ENCODE peak calls at places on chromosomes 2 and 18, in four cellular contexts. E is A549, B is HepG2, K is GM12878. C is an unnamed sample.

GRCh38 chr2:41720298-41720697 is 327.5 kb upstream of the PKDCC start:
- DNase-seq in E (no peak), K (no peak), B (no peak), C (no peak)

GRCh38 chr2:112627060-112628040 is 18.4 kb upstream of the SLC20A1 start:
- DNase-seq in E (peak), B (no peak), K (no peak), C (no peak)

GRCh38 chr2:108031471-108031941 is 45.2 kb downstream of the SLC5A7 start:
- DNase-seq in K (no peak), B (no peak), E (no peak), C (no peak)

GRCh38 chr2:177972123-177972522 is 100.5 kb downstream of the PDE11A start:
- DNase-seq in K (no peak), B (no peak), E (no peak), C (no peak)

GRCh38 chr2:174951746-174952145 is 53.4 kb downstream of the CHN1 start:
- DNase-seq in K (no peak), E (no peak), B (no peak), C (no peak)

GRCh38 chr2:172172513-172173217 is 70.0 kb upstream of the DLX2 start:
- DNase-seq in E (peak), B (peak), K (no peak), C (peak)

GRCh38 chr2:62216616-62217015 is 20.7 kb downstream of the B3GNT2 start:
- DNase-seq in E (peak), K (no peak), B (peak), C (no peak)

GRCh38 chr2:147500229-147500628 is 344.6 kb upstream of the ACVR2A start:
- DNase-seq in E (no peak), K (no peak), B (no peak), C (no peak)

GRCh38 chr18:39945076-39945475 is 2010.0 kb upstream of the PIK3C3 start:
- DNase-seq in E (no peak), B (no peak), K (no peak), C (no peak)

GRCh38 chr2:109521233-109521632 is 92.5 kb downstream of the SEPTIN10 start:
- DNase-seq in E (no peak), K (no peak), B (no peak), C (no peak)

GRCh38 chr2:109525836-109526235 is 87.9 kb downstream of the SEPTIN10 start:
- DNase-seq in B (no peak), E (no peak), K (no peak), C (no peak)

GRCh38 chr2:109523121-109523520 is 90.6 kb downstream of the SEPTIN10 start:
- DNase-seq in E (no peak), B (no peak), K (no peak), C (no peak)

GRCh38 chr2:109521751-109522374 is 91.9 kb downstream of the SEPTIN10 start:
- DNase-seq in B (no peak), K (no peak), E (no peak), C (no peak)

DNA sequence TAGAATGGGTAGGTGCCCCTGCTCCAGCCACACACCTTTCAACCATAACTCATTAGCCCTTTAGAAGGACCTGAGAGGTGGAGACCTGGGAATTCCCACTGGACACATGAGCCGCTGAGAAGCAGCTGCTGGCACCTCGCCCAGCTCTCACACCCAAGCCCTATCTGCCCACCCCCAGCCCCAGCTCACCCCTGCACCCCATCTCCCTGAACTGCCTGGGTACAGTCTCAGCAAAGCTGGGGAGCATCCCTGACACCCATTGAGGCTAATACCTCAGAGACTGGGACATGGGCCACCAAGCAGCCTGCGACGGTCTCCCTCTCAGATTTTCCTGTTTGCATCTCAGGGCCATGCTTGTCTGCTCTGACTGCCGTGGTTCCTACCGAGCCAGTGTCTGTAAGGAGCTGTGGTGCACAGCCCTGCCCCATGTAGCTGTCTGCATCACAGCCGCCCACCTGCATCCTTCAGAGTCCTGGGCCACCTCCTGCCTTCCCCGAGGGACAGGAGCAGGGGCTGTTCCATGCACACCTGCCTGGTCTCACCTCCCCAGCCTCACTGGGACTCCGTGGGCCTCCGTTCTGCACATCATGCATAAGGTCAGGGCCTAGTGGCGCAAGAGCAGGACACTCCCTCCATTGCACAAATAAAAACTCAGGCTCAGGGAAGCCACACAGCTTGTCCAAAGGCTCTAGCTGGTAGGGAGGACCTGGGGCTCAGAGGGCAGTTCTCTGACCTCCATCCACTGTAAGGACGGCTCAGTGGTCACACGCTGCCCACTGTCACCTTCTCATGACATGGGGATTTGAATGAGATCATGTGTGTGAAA is 90.0 kb downstream of the SEPTIN10 start:
- DNase-seq in E (no peak), B (peak), K (no peak), C (no peak)
- TF ChIP-seq PBX3 in E (no peak), B (no peak), K (no peak), C (no peak)

GRCh38 chr18:28637897-28638296 is 461.0 kb upstream of the CDH2 start:
- DNase-seq in K (no peak), B (no peak), E (no peak), C (no peak)
- TF ChIP-seq PBX3 in K (no peak), B (no peak), E (no peak), C (no peak)

GRCh38 chr18:52341617-52342381 is 1.8 kb downstream of the DCC start:
- DNase-seq in B (no peak), E (peak), K (no peak), C (peak)
- TF ChIP-seq PBX3 in B (no peak), E (no peak), K (no peak), C (no peak)

GRCh38 chr2:241880311-241881073 is 11.0 kb downstream of the RTP5 start:
- DNase-seq in B (no peak), E (no peak), K (no peak), C (no peak)

GRCh38 chr2:241879326-241879725 is 9.8 kb downstream of the RTP5 start:
- DNase-seq in B (no peak), K (no peak), E (no peak), C (no peak)

GRCh38 chr2:241885701-241886643 is 16.4 kb downstream of the RTP5 start:
- DNase-seq in K (no peak), E (no peak), B (no peak), C (no peak)

GRCh38 chr2:241884951-241885700 is 15.6 kb downstream of the RTP5 start:
- DNase-seq in B (no peak), E (no peak), K (no peak), C (no peak)

DNA sequence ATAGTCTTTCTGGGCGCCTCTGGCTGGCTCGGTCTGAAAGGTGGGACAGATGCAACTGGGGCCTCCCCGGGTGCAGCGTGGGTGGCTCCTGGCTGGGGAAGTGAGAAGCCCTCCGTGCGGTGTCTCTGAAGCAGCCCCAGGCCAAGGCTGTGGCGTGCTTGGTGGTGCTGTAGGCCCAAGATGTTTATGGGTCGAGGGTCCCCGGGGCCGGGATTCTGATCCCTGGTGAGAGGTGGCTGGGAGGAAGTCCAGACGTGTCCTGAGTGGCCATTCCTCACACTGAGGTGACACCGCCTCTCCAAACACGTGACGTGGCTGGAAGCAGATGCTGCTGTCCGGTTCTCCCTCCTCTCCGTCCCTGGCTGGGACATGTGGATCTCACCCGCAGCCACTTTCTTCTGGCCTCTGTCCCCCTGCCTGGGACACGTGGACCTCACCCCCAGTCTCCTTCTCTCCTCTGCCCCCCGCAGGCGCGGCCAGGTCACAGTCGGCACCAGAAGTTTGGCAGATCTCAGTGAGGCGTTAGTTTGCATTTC is 12.6 kb downstream of the RTP5 start:
- DNase-seq in E (no peak), K (no peak), B (no peak), C (peak)
- TF ChIP-seq PBX3 in E (no peak), K (no peak), B (no peak), C (no peak)

GRCh38 chr18:5943514-5943913 is 48.2 kb upstream of the TMEM200C start:
- DNase-seq in E (no peak), K (no peak), B (no peak), C (no peak)
- TF ChIP-seq PBX3 in E (no peak), K (no peak), B (no peak), C (no peak)

GRCh38 chr2:142745691-142746090 is 131.8 kb upstream of the KYNU start:
- DNase-seq in E (peak), B (peak), K (no peak), C (no peak)

GRCh38 chr2:142741764-142742269 is 135.6 kb upstream of the KYNU start:
- DNase-seq in K (no peak), E (no peak), B (no peak), C (no peak)

GRCh38 chr2:142742301-142743214 is 134.9 kb upstream of the KYNU start:
- DNase-seq in B (no peak), E (peak), K (no peak), C (no peak)
- TF ChIP-seq PBX3 in B (no peak), E (no peak), K (no peak), C (no peak)

GRCh38 chr2:207796585-207797350 is 27.1 kb upstream of the FZD5 start:
- DNase-seq in E (peak), K (no peak), B (peak), C (no peak)
- TF ChIP-seq PBX3 in E (no peak), K (no peak), B (no peak), C (no peak)

C was measured in SK-N-SH.